ENCODE peak calls at places on chromosome 18, in five cellular contexts. V is GM12878, I is HepG2, E is WTC11, G is H1. U is an unnamed sample.

GRCh38 chr18:22694954-22695353 is 238.2 kb upstream of the RBBP8 start:
- DNase-seq in V (no peak), I (no peak), E (no peak), G (no peak), U (no peak)

GRCh38 chr18:10119991-10120390 is 206.2 kb downstream of the VAPA start:
- DNase-seq in V (no peak), I (no peak), E (no peak), G (no peak), U (no peak)

GRCh38 chr18:30376515-30376914 is 666.0 kb downstream of the DSC3 start:
- DNase-seq in V (no peak), I (peak; percentile 7), E (peak; percentile 62), G (no peak), U (peak; percentile 53)

GRCh38 chr18:68152770-68153169 is 562.1 kb downstream of the TMX3 start:
- DNase-seq in V (no peak), I (peak; percentile 1), E (peak; percentile 73), G (peak; percentile 60), U (no peak)

GRCh38 chr18:59202258-59202820 is 17.6 kb upstream of the GRP start:
- DNase-seq in V (no peak), I (no peak), E (no peak), G (no peak), U (no peak)

GRCh38 chr18:51559902-51560287 is 362.4 kb upstream of the MEX3C start:
- DNase-seq in V (no peak), I (no peak), E (no peak), G (no peak), U (no peak)

GRCh38 chr18:23211146-23211545 is 75.9 kb downstream of the CABLES1 start:
- DNase-seq in V (no peak), I (no peak), E (no peak), G (no peak), U (no peak)

GRCh38 chr18:31490387-31490786 is 7.6 kb upstream of the DSG2 start:
- DNase-seq in V (peak; percentile 49), I (no peak), E (no peak), G (no peak), U (no peak)

GRCh38 chr18:24188120-24188519 is 49.3 kb downstream of the CABYR start:
- DNase-seq in V (no peak), I (no peak), E (no peak), G (no peak), U (no peak)

GRCh38 chr18:6294119-6294784 is 120.5 kb downstream of the L3MBTL4 start:
- DNase-seq in V (no peak), I (no peak), E (no peak), G (no peak), U (no peak)

GRCh38 chr18:31101148-31102019 is 837 bp downstream of the DSC2 start:
- DNase-seq in V (no peak), I (peak; percentile 37), E (peak; percentile 73), G (peak; percentile 87), U (peak; percentile 60)

GRCh38 chr18:6146309-6146661 is 251.0 kb upstream of the TMEM200C start:
- DNase-seq in V (no peak), I (no peak), E (no peak), G (no peak), U (no peak)

GRCh38 chr18:59697236-59697932 is at the start of gene CCBE1:
- DNase-seq in V (no peak), I (no peak), E (peak; percentile 92), G (peak; percentile 96), U (peak; percentile 63)

GRCh38 chr18:32891797-32892196 is 119.0 kb upstream of the KLHL14 start:
- DNase-seq in V (no peak), I (peak; percentile 11), E (no peak), G (no peak), U (no peak)

GRCh38 chr18:23412351-23412964 is 40.6 kb upstream of the RIOK3 start:
- DNase-seq in V (no peak), I (no peak), E (no peak), G (no peak), U (no peak)

GRCh38 chr18:61502472-61502871 is 169.2 kb downstream of the CDH20 start:
- DNase-seq in V (peak; percentile 5), I (peak; percentile 21), E (peak; percentile 37), G (peak; percentile 64), U (peak; percentile 25)

GRCh38 chr18:68267583-68267982 is 447.3 kb downstream of the TMX3 start:
- DNase-seq in V (no peak), I (no peak), E (no peak), G (no peak), U (no peak)

GRCh38 chr18:49072524-49072934 is 121.8 kb upstream of the SMAD7 start:
- DNase-seq in V (no peak), I (peak; percentile 77), E (no peak), G (no peak), U (peak; percentile 89)

GRCh38 chr18:75507636-75508035 is 80.1 kb upstream of the SMIM21 start:
- DNase-seq in V (no peak), I (no peak), E (no peak), G (no peak), U (no peak)

DNA sequence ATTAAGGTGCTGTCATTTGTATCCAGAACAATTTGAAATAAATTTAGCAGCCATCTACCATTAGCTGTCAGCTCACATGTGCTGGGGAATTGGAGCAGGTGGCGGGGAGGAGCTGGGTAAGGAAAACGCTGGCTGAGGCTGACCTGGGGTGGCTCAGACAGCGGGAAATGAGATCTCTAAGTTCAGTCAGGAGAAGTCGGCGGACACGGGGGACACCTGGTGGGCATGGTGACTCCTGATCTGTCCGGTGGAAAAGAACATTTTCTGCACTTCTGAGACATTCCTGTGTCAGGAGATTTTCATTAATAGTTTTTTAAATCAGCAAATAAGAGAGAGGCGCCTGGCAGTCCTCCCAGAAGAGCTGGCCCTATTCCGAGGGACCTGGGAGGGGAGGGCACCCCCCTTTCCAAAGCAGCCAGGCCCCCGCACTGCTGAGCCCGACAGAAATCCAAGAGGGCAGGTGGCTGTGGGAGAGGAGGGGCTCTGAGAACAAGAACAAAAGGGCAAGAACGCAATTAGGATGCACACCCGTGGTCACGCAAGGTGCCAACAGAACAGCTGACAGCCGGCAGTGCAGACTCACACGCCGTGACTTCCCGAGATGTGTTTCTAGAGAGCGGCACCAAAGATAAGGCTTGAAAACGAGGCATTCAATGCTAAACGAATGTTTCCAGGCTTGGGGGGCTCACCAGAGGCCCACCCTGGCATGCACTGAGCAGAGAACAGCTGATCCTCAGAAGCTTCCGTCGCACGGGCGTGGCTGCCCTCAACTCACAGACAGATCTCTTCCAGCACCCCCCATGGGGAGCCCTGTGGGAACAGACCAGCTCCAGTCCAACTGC is 26.4 kb downstream of the SLC66A2 start:
- DNase-seq in V (no peak), I (no peak), E (peak; percentile 8), G (peak; percentile 38), U (no peak)
- TF ChIP-seq ATF2 in V (no peak), I (no peak), E (no peak), G (no peak), U (no peak)

GRCh38 chr18:74315464-74316256 is at the start of gene C18orf63:
- DNase-seq in V (no peak), I (no peak), E (no peak), G (no peak), U (no peak)

GRCh38 chr18:74311000-74311399 is 4.6 kb upstream of the C18orf63 start:
- DNase-seq in V (no peak), I (no peak), E (no peak), G (no peak), U (no peak)

GRCh38 chr18:74314759-74315463 is 728 bp upstream of the C18orf63 start:
- DNase-seq in V (no peak), I (no peak), E (no peak), G (no peak), U (no peak)

GRCh38 chr18:74316257-74317180 is 880 bp downstream of the C18orf63 start:
- DNase-seq in V (no peak), I (peak; percentile 88), E (no peak), G (no peak), U (no peak)
- TF ChIP-seq ATF2 in V (no peak), I (peak; percentile 59), E (no peak), G (no peak), U (no peak)

GRCh38 chr18:45688113-45688512 is 35.9 kb upstream of the SLC14A1 start:
- DNase-seq in V (no peak), I (no peak), E (no peak), G (no peak), U (no peak)

GRCh38 chr18:45691816-45692179 is 32.2 kb upstream of the SLC14A1 start:
- DNase-seq in V (no peak), I (no peak), E (no peak), G (no peak), U (no peak)

GRCh38 chr18:45688834-45689233 is 35.1 kb upstream of the SLC14A1 start:
- DNase-seq in V (no peak), I (no peak), E (no peak), G (no peak), U (no peak)

GRCh38 chr18:45689386-45689785 is 34.6 kb upstream of the SLC14A1 start:
- DNase-seq in V (no peak), I (no peak), E (no peak), G (no peak), U (no peak)

DNA sequence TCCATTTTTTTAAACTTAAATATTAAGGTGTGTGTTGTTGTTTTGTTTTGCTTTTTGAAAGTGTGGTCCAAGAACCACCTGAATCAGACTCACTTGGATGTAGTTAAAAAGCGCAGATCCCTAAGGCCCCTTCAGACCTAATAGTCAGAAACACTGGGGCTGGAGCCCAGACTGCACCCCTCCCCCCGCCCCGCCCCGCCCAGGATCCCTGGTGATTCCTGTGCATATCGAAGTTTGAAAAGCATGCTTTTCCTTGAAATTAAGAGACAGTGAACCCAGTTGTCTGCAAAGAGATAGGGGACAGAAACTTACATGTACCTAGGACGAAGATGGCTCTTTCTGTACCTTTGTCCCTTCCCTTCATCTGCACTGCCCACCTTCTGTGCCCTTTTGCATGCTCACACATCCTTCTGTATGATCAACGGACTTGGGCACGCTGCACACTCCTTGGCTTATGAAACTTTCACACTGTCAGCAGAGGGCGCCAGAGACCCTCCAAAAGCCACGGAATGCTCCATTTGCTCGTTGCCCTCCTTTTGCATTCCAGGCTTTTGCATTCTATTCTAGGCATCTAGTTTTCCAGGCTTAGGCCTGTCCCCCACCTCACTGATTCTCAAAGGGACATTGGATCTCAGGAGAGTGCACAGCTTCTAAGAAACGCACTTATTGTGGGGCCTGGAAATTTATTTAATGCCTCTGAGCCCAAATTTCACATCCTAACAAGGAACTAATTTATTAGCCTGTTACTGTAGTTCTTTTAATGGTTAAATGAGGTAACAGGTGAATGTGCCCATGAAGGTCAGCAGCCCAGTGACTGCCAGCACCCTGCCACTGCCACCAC is 32.8 kb upstream of the SLC14A1 start:
- DNase-seq in V (no peak), I (peak; percentile 46), E (peak; percentile 88), G (peak; percentile 90), U (peak; percentile 38)
- TF ChIP-seq ATF2 in V (no peak), I (no peak), E (no peak), G (no peak), U (no peak)

GRCh38 chr18:13611058-13611615 is 115.2 kb downstream of the FAM210A start:
- DNase-seq in V (no peak), I (no peak), E (no peak), G (no peak), U (no peak)

GRCh38 chr18:13611616-13612110 is 114.7 kb downstream of the FAM210A start:
- DNase-seq in V (no peak), I (no peak), E (no peak), G (no peak), U (no peak)

GRCh38 chr18:13606589-13607254 is 119.6 kb downstream of the FAM210A start:
- DNase-seq in V (no peak), I (no peak), E (no peak), G (no peak), U (no peak)

GRCh38 chr18:13610517-13610916 is 115.8 kb downstream of the FAM210A start:
- DNase-seq in V (no peak), I (no peak), E (no peak), G (no peak), U (no peak)

GRCh38 chr18:13608791-13609552 is 117.4 kb downstream of the FAM210A start:
- DNase-seq in V (no peak), I (no peak), E (no peak), G (no peak), U (no peak)
- TF ChIP-seq ATF2 in V (no peak), I (no peak), E (no peak), G (no peak), U (no peak)